ENCODE peak calls at places on chromosome 4, in six cellular contexts. P, H, B, U, S and A are unnamed samples.

GRCh38 chr4:113899260-113900177 is 79.9 kb downstream of the ARSJ start:
- DNase-seq in B (no peak), H (no peak), P (no peak), S (no peak), U (no peak), A (no peak)

GRCh38 chr4:184330008-184330400 is 112.3 kb upstream of the ENPP6 start:
- DNase-seq in B (no peak), S (no peak), H (no peak), U (peak), P (no peak), A (no peak)

GRCh38 chr4:18840499-18840898 is 818.9 kb upstream of the LCORL start:
- DNase-seq in H (no peak), U (no peak), B (no peak), S (no peak), P (no peak), A (no peak)

GRCh38 chr4:150119492-150119891 is 41.2 kb downstream of the DCLK2 start:
- DNase-seq in H (peak), B (no peak), P (no peak), U (peak), S (peak), A (peak)

GRCh38 chr4:59374416-59374815 is 1825.7 kb upstream of the ADGRL3 start:
- DNase-seq in S (no peak), P (no peak), H (no peak), U (no peak), B (no peak), A (no peak)

GRCh38 chr4:186307916-186308315 is 41.9 kb downstream of the F11 start:
- DNase-seq in H (no peak), P (no peak), B (no peak), U (no peak), S (no peak), A (no peak)

GRCh38 chr4:114217150-114217817 is 237.8 kb upstream of the ARSJ start:
- DNase-seq in S (no peak), P (no peak), U (no peak), B (no peak), H (no peak), A (no peak)

GRCh38 chr4:145390566-145390965 is 91.1 kb upstream of the SMAD1 start:
- DNase-seq in S (no peak), U (no peak), P (no peak), H (no peak), B (no peak), A (no peak)

GRCh38 chr4:57109847-57110634 is at the start of gene IGFBP7:
- DNase-seq in U (peak), P (peak), H (peak), B (no peak), S (no peak), A (no peak)

GRCh38 chr4:90498175-90498574 is 371.0 kb downstream of the CCSER1 start:
- DNase-seq in H (no peak), S (no peak), U (no peak), B (no peak), P (no peak), A (no peak)

GRCh38 chr4:145099653-145100052 is 1.5 kb downstream of the ABCE1 start:
- DNase-seq in U (peak), P (no peak), H (peak), B (no peak), S (no peak), A (no peak)

GRCh38 chr4:150283689-150284088 is 205.4 kb downstream of the DCLK2 start:
- DNase-seq in P (no peak), S (peak), B (no peak), U (peak), H (peak), A (peak)

GRCh38 chr4:2413821-2414610 is 4.4 kb downstream of the ZFYVE28 start:
- DNase-seq in B (no peak), P (peak), U (peak), H (peak), S (no peak), A (no peak)

GRCh38 chr4:5888222-5888701 is 4.6 kb downstream of the CRMP1 start:
- DNase-seq in B (peak), U (no peak), P (no peak), S (no peak), H (no peak), A (no peak)
- H3K4me3 ChIP-seq in B (peak), U (no peak), P (peak), S (peak), H (no peak), A (no peak)

GRCh38 chr4:153427363-153428071 is 38.6 kb upstream of the TMEM131L start:
- DNase-seq in S (no peak), P (no peak), B (no peak), H (peak), U (peak), A (peak)

GRCh38 chr4:153432971-153433752 is 33.0 kb upstream of the TMEM131L start:
- DNase-seq in U (peak), P (peak), H (peak), B (no peak), S (peak), A (peak)

GRCh38 chr4:153426207-153426886 is 39.8 kb upstream of the TMEM131L start:
- DNase-seq in P (no peak), S (no peak), B (no peak), H (no peak), U (no peak), A (no peak)

GRCh38 chr4:153433753-153434105 is 32.4 kb upstream of the TMEM131L start:
- DNase-seq in P (no peak), B (no peak), H (no peak), S (no peak), U (no peak), A (no peak)

GRCh38 chr4:153428816-153429592 is 37.2 kb upstream of the TMEM131L start:
- DNase-seq in P (no peak), B (no peak), U (no peak), H (no peak), S (no peak), A (no peak)
- H3K4me3 ChIP-seq in P (no peak), B (no peak), U (no peak), H (no peak), S (no peak), A (no peak)

GRCh38 chr4:112279025-112279881 is 6.5 kb downstream of the TIFA start:
- DNase-seq in S (no peak), U (no peak), H (no peak), B (no peak), P (no peak), A (no peak)
- H3K4me3 ChIP-seq in S (no peak), U (no peak), H (no peak), B (no peak), P (no peak), A (no peak)

DNA sequence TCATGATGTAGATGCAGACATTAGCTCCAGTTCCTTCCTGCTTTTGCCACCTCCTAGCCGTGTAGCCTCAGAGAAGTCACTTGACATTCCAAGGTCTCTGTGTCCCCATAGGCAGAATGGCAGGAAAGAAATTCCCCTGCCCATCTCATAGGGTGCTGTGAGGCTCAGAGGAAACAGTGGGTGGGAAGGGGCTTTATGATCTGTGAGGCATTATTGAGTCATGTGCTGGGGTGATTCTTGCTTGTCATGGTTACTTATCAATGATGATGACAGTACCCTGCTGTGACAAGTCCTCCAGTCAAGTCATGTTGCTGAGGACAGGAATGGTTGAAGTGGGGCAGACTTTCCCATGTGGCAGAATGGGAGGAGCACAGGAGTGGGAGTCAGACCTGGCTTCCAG is 63.7 kb downstream of the MSX1 start:
- DNase-seq in H (no peak), B (no peak), P (no peak), U (no peak), S (no peak), A (no peak)
- H3K4me3 ChIP-seq in H (no peak), B (no peak), P (no peak), U (no peak), S (no peak), A (no peak)

GRCh38 chr4:183323295-183323694 is 1.1 kb upstream of the CLDN24 start:
- DNase-seq in U (no peak), S (no peak), B (no peak), H (no peak), P (no peak), A (no peak)

GRCh38 chr4:183322326-183322725 is at the start of gene CLDN24:
- DNase-seq in P (no peak), B (no peak), U (no peak), H (no peak), S (no peak), A (no peak)

GRCh38 chr4:183321516-183321915 is 710 bp downstream of the CLDN24 start:
- DNase-seq in B (no peak), H (no peak), U (no peak), P (no peak), S (no peak), A (no peak)

GRCh38 chr4:183320211-183321068 is at the start of gene CLDN22:
- DNase-seq in S (no peak), P (no peak), H (no peak), B (no peak), U (no peak), A (no peak)

GRCh38 chr4:183321079-183321478 is 1.0 kb upstream of the CLDN22 start:
- DNase-seq in H (no peak), P (no peak), B (no peak), U (no peak), S (no peak), A (no peak)
- H3K4me3 ChIP-seq in H (no peak), P (no peak), B (no peak), U (no peak), S (no peak), A (no peak)